ENCODE peak calls at places on chromosomes 7 and 10, in four cellular contexts. W is PC-3, U is MM.1S, S is NT2/D1. Y is an unnamed sample.

GRCh38 chr7:30906520-30907240 is 5.0 kb upstream of the AQP1 start:
- DNase-seq in S (no peak), W (peak; percentile 21), U (no peak), Y (no peak)

GRCh38 chr7:135147899-135148721 is at the start of gene TMEM140:
- DNase-seq in U (peak; percentile 96), S (no peak), W (peak; percentile 75), Y (peak; percentile 77)

GRCh38 chr7:66176914-66177313 is 28.2 kb upstream of the TPST1 start:
- DNase-seq in W (no peak), U (no peak), S (no peak), Y (peak; percentile 58)

GRCh38 chr7:147540743-147541142 is 1049.8 kb upstream of the C7orf33 start:
- DNase-seq in S (no peak), W (no peak), U (no peak), Y (no peak)

GRCh38 chr10:131500181-131500580 is 188.7 kb upstream of the TCERG1L start:
- DNase-seq in U (no peak), W (no peak), S (no peak), Y (no peak)

GRCh38 chr7:144826248-144826647 is 9.6 kb downstream of the TPK1 start:
- DNase-seq in S (no peak), U (no peak), W (no peak), Y (no peak)

GRCh38 chr7:27897001-27897400 is 157.0 kb downstream of the TAX1BP1 start:
- DNase-seq in S (no peak), U (no peak), W (no peak), Y (no peak)

GRCh38 chr7:76296743-76297740 is 5.4 kb upstream of the HSPB1 start:
- DNase-seq in S (no peak), U (no peak), W (peak; percentile 59), Y (peak; percentile 47)

GRCh38 chr7:155660758-155661093 is 16.3 kb downstream of the RBM33 start:
- DNase-seq in S (no peak), W (no peak), U (no peak), Y (no peak)
- H3K4me1 ChIP-seq in S (no peaks in the 10 kb centered on the region), W (peaks cover 12% of the 10 kb centered on the region), U (no peaks in the 10 kb centered on the region), Y (peaks cover 36% of the 10 kb centered on the region)

GRCh38 chr7:3381073-3381685 is 80.1 kb downstream of the SDK1 start:
- DNase-seq in S (no peak), W (no peak), U (no peak), Y (no peak)
- H3K4me1 ChIP-seq in S (no peaks in the 10 kb centered on the region), W (peaks cover 17% of the 10 kb centered on the region), U (no peaks in the 10 kb centered on the region), Y (no peaks in the 10 kb centered on the region)

GRCh38 chr10:88270871-88271713 is 312.0 kb downstream of the RNLS start:
- DNase-seq in U (peak; percentile 95), W (no peak), S (no peak), Y (no peak)
- H3K4me1 ChIP-seq in U (peaks cover 55% of the 10 kb centered on the region), W (no peaks in the 10 kb centered on the region), S (no peaks in the 10 kb centered on the region), Y (no peaks in the 10 kb centered on the region)

GRCh38 chr7:77540402-77540822 is 3.3 kb downstream of the PTPN12 start:
- DNase-seq in U (no peak), S (no peak), W (no peak), Y (no peak)
- H3K4me1 ChIP-seq in U (no peaks in the 10 kb centered on the region), S (no peaks in the 10 kb centered on the region), W (peaks cover 49% of the 10 kb centered on the region), Y (peaks cover 31% of the 10 kb centered on the region)

GRCh38 chr7:1094870-1095269 is 7.0 kb downstream of the GPER1 start:
- DNase-seq in W (no peak), S (no peak), U (no peak), Y (peak; percentile 14)

GRCh38 chr7:1095621-1096155 is 7.8 kb downstream of the GPER1 start:
- DNase-seq in S (no peak), W (no peak), U (no peak), Y (no peak)

GRCh38 chr7:1093506-1093850 is 5.6 kb downstream of the GPER1 start:
- DNase-seq in S (no peak), W (no peak), U (no peak), Y (no peak)

GRCh38 chr7:1092806-1093505 is 5.0 kb downstream of the GPER1 start:
- DNase-seq in W (no peak), U (no peak), S (no peak), Y (no peak)

GRCh38 chr7:1093916-1094508 is 6.1 kb downstream of the GPER1 start:
- DNase-seq in U (no peak), W (no peak), S (no peak), Y (no peak)
- H3K4me1 ChIP-seq in U (no peaks in the 10 kb centered on the region), W (peaks cover 2% of the 10 kb centered on the region), S (peaks cover 9% of the 10 kb centered on the region), Y (peaks cover 11% of the 10 kb centered on the region)

GRCh38 chr10:107443817-107444216 is 279.3 kb upstream of the SORCS1 start:
- DNase-seq in S (no peak), U (no peak), W (no peak), Y (no peak)
- H3K4me1 ChIP-seq in S (no peaks in the 10 kb centered on the region), U (no peaks in the 10 kb centered on the region), W (peaks cover 3% of the 10 kb centered on the region), Y (no peaks in the 10 kb centered on the region)

DNA sequence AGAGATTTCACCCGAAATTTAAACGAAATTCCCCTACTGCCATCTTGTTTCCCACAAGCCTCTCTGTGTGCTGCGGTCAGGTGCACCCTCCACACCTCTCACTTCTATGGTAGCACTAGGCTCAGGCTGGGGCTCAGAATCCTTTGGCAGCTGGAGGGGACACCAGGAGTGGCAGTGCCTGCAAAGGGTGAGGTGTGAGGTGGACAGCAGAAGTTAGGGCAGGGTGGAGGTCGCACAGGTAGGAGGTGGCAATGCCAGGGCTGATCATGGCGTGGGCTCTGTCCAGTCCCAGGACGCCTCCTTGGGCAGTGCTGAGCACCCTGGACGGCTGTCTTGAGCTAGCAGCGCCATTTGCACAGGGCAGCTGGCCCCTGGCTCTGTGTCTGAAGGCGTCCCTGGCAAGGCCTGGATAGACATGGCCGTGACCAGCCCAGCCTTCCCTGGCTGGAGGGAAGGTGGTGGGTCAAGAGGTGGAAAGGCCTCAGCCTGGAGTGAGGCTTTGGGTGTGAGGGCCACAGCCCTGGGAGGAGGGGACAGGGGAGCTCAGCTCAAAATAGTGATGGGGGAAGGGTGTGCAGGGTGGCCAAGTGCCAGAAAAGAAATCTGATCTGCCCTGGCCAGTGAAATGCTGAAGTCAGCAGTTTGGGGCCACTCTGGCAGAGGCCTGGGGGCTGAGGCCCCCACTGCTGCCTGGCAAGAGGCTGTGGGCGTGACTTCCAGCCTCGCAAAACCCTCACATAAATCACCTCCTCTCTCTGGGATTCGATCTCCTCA is 40.0 kb downstream of the ZCCHC24 start:
- DNase-seq in W (no peak), S (no peak), U (peak; percentile 31), Y (peak; percentile 63)
- H3K4me1 ChIP-seq in W (peaks cover 28% of the 10 kb centered on the region), S (peaks cover 25% of the 10 kb centered on the region), U (peaks cover 10% of the 10 kb centered on the region), Y (peaks cover 100% of the 10 kb centered on the region)

GRCh38 chr7:121082400-121083101 is 94.0 kb downstream of the CPED1 start:
- DNase-seq in W (no peak), U (no peak), S (no peak), Y (no peak)

GRCh38 chr7:121083790-121084251 is 95.3 kb downstream of the CPED1 start:
- DNase-seq in S (no peak), U (no peak), W (peak; percentile 57), Y (no peak)

GRCh38 chr7:121084748-121085336 is 96.3 kb downstream of the CPED1 start:
- DNase-seq in W (peak; percentile 92), S (no peak), U (no peak), Y (no peak)

GRCh38 chr7:121084256-121084655 is 95.7 kb downstream of the CPED1 start:
- DNase-seq in U (no peak), W (no peak), S (no peak), Y (no peak)

GRCh38 chr7:121083138-121083789 is 94.8 kb downstream of the CPED1 start:
- DNase-seq in U (no peak), S (no peak), W (peak; percentile 81), Y (no peak)
- H3K4me1 ChIP-seq in U (no peaks in the 10 kb centered on the region), S (no peaks in the 10 kb centered on the region), W (peaks cover 65% of the 10 kb centered on the region), Y (peaks cover 59% of the 10 kb centered on the region)

GRCh38 chr7:2757904-2758672 is 70.1 kb downstream of the AMZ1 start:
- DNase-seq in W (peak; percentile 93), S (peak; percentile 55), U (peak; percentile 89), Y (no peak)

GRCh38 chr7:2761131-2761624 is 73.2 kb downstream of the AMZ1 start:
- DNase-seq in W (no peak), U (no peak), S (no peak), Y (no peak)

GRCh38 chr7:2758673-2759603 is 70.9 kb downstream of the AMZ1 start:
- DNase-seq in W (no peak), U (peak; percentile 6), S (no peak), Y (no peak)

GRCh38 chr7:2760098-2760889 is 72.3 kb downstream of the AMZ1 start:
- DNase-seq in U (no peak), W (peak; percentile 62), S (peak; percentile 76), Y (peak; percentile 80)

DNA sequence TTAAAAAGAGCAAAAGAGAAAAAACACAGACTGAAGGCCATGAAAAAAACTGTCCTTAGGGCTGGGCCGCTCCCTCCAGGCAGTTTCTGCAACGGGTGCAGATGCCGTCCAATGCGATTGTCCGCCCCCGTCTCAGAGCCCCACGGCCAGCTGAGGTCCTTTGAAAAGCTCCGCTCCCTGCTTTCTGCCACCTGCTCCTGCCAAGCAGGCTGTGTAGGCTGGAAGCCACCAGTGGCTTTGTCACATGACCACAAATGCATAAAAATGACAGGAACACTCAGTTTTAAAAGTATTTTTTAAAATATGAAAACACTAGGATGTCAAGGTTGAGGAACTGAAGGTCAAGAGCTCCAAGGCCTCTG is 71.7 kb downstream of the AMZ1 start:
- DNase-seq in U (no peak), S (no peak), W (no peak), Y (peak; percentile 70)
- H3K4me1 ChIP-seq in U (peaks cover 17% of the 10 kb centered on the region), S (peaks cover 24% of the 10 kb centered on the region), W (peaks cover 35% of the 10 kb centered on the region), Y (peaks cover 46% of the 10 kb centered on the region)